ENCODE peak calls at places on chromosomes 7 and 10, in six cellular contexts. One of them, this sample, is unnamed.

GRCh38 chr10:111347386-111348005 is 270.7 kb downstream of the ADRA2A start:
- DNase-seq in T-helper 1 cell: no peak
- DNase-seq in NCI-H69: no peak
- DNase-seq in A549: no peak
- DNase-seq in GOT3: no peak
- DNase-seq in effector memory CD8-positive, alpha-beta T cell: no peak
- DNase-seq in this sample: no peak

GRCh38 chr7:117790731-117791130 is 82.5 kb downstream of the CTTNBP2 start:
- DNase-seq in T-helper 1 cell: no peak
- DNase-seq in NCI-H69: no peak
- DNase-seq in A549: no peak
- DNase-seq in GOT3: no peak
- DNase-seq in effector memory CD8-positive, alpha-beta T cell: no peak
- DNase-seq in this sample: no peak

GRCh38 chr10:72044417-72045041 is 43.8 kb downstream of the SPOCK2 start:
- DNase-seq in T-helper 1 cell: no peak
- DNase-seq in NCI-H69: no peak
- DNase-seq in A549: peak
- DNase-seq in GOT3: no peak
- DNase-seq in effector memory CD8-positive, alpha-beta T cell: no peak
- DNase-seq in this sample: no peak

GRCh38 chr10:74586088-74586585 is 240.3 kb upstream of the KAT6B start:
- DNase-seq in T-helper 1 cell: peak
- DNase-seq in NCI-H69: peak
- DNase-seq in A549: peak
- DNase-seq in GOT3: no peak
- DNase-seq in effector memory CD8-positive, alpha-beta T cell: peak
- DNase-seq in this sample: peak

GRCh38 chr10:122044713-122045112 is 55.8 kb downstream of the TACC2 start:
- DNase-seq in T-helper 1 cell: no peak
- DNase-seq in NCI-H69: peak
- DNase-seq in A549: no peak
- DNase-seq in GOT3: no peak
- DNase-seq in effector memory CD8-positive, alpha-beta T cell: no peak
- DNase-seq in this sample: no peak

GRCh38 chr10:129057856-129058663 is 409.0 kb upstream of the MGMT start:
- DNase-seq in T-helper 1 cell: peak
- DNase-seq in NCI-H69: no peak
- DNase-seq in A549: no peak
- DNase-seq in GOT3: no peak
- DNase-seq in effector memory CD8-positive, alpha-beta T cell: peak
- DNase-seq in this sample: no peak

GRCh38 chr10:58220769-58221448 is 46.8 kb downstream of the IPMK start:
- DNase-seq in T-helper 1 cell: no peak
- DNase-seq in NCI-H69: no peak
- DNase-seq in A549: no peak
- DNase-seq in GOT3: no peak
- DNase-seq in effector memory CD8-positive, alpha-beta T cell: no peak
- DNase-seq in this sample: no peak

GRCh38 chr10:128018236-128018635 is 108.0 kb downstream of the MKI67 start:
- DNase-seq in T-helper 1 cell: no peak
- DNase-seq in NCI-H69: no peak
- DNase-seq in A549: no peak
- DNase-seq in GOT3: no peak
- DNase-seq in effector memory CD8-positive, alpha-beta T cell: no peak
- DNase-seq in this sample: no peak

GRCh38 chr7:105972276-105972675 is 9.2 kb downstream of the CDHR3 start:
- DNase-seq in T-helper 1 cell: no peak
- DNase-seq in NCI-H69: peak
- DNase-seq in A549: no peak
- DNase-seq in GOT3: no peak
- DNase-seq in effector memory CD8-positive, alpha-beta T cell: no peak
- DNase-seq in this sample: no peak

GRCh38 chr10:52314007-52314821 is at the start of gene DKK1:
- DNase-seq in T-helper 1 cell: no peak
- DNase-seq in NCI-H69: peak
- DNase-seq in A549: peak
- DNase-seq in GOT3: peak
- DNase-seq in effector memory CD8-positive, alpha-beta T cell: no peak
- DNase-seq in this sample: no peak

GRCh38 chr10:102612964-102613275 is 31.4 kb upstream of the TRIM8 start:
- DNase-seq in T-helper 1 cell: peak
- DNase-seq in NCI-H69: no peak
- DNase-seq in A549: no peak
- DNase-seq in GOT3: no peak
- DNase-seq in effector memory CD8-positive, alpha-beta T cell: peak
- DNase-seq in this sample: peak

GRCh38 chr7:87543623-87544022 is 57.1 kb downstream of the ABCB1 start:
- DNase-seq in T-helper 1 cell: no peak
- DNase-seq in NCI-H69: no peak
- DNase-seq in A549: no peak
- DNase-seq in GOT3: no peak
- DNase-seq in effector memory CD8-positive, alpha-beta T cell: no peak
- DNase-seq in this sample: no peak

GRCh38 chr7:37198906-37199485 is 249.7 kb downstream of the ELMO1 start:
- DNase-seq in T-helper 1 cell: peak
- DNase-seq in NCI-H69: peak
- DNase-seq in A549: peak
- DNase-seq in GOT3: peak
- DNase-seq in effector memory CD8-positive, alpha-beta T cell: peak
- DNase-seq in this sample: peak

GRCh38 chr7:19491821-19492452 is 216.9 kb downstream of the POLR1F start:
- DNase-seq in T-helper 1 cell: no peak
- DNase-seq in NCI-H69: peak
- DNase-seq in A549: peak
- DNase-seq in GOT3: no peak
- DNase-seq in effector memory CD8-positive, alpha-beta T cell: no peak
- DNase-seq in this sample: no peak

GRCh38 chr7:138086585-138087270 is 10.5 kb downstream of the AKR1D1 start:
- DNase-seq in T-helper 1 cell: no peak
- DNase-seq in NCI-H69: no peak
- DNase-seq in A549: no peak
- DNase-seq in GOT3: no peak
- DNase-seq in effector memory CD8-positive, alpha-beta T cell: no peak
- DNase-seq in this sample: no peak

GRCh38 chr7:80060218-80060806 is 74.3 kb upstream of the GNAI1 start:
- DNase-seq in T-helper 1 cell: no peak
- DNase-seq in NCI-H69: peak
- DNase-seq in A549: peak
- DNase-seq in GOT3: no peak
- DNase-seq in effector memory CD8-positive, alpha-beta T cell: no peak
- DNase-seq in this sample: no peak

GRCh38 chr7:94212160-94212559 is 182.5 kb upstream of the COL1A2 start:
- DNase-seq in T-helper 1 cell: no peak
- DNase-seq in NCI-H69: peak
- DNase-seq in A549: no peak
- DNase-seq in GOT3: no peak
- DNase-seq in effector memory CD8-positive, alpha-beta T cell: no peak
- DNase-seq in this sample: no peak